ENCODE peak calls at places on chromosome 6, in eight cellular contexts. Z, T, H, P, G, Y, A and N are unnamed samples.

GRCh38 chr6:72374172-72374571 is 247.7 kb upstream of the KCNQ5 start:
- DNase-seq in G (no peak), Z (no peak), T (no peak), H (no peak), P (no peak), A (no peak), Y (no peak), N (no peak)

GRCh38 chr6:12592634-12593033 is 123.9 kb upstream of the PHACTR1 start:
- DNase-seq in G (no peak), P (no peak), Y (no peak), Z (no peak), A (peak), H (no peak), T (no peak), N (no peak)

GRCh38 chr6:125300992-125301434 is 754 bp downstream of the HDDC2 start:
- DNase-seq in H (peak), T (peak), A (no peak), Z (no peak), Y (no peak), P (no peak), G (no peak), N (no peak)

GRCh38 chr6:133623065-133623464 is 265.8 kb upstream of the TCF21 start:
- DNase-seq in P (no peak), H (peak), T (no peak), Y (peak), A (no peak), Z (no peak), G (no peak), N (no peak)

GRCh38 chr6:55874309-55874708 is 1.1 kb downstream of the BMP5 start:
- DNase-seq in A (no peak), Z (no peak), H (no peak), P (no peak), G (no peak), T (no peak), Y (no peak), N (no peak)

GRCh38 chr6:15247750-15248450 is 2.0 kb downstream of the JARID2 start:
- DNase-seq in H (peak), A (no peak), G (peak), T (no peak), Z (peak), Y (no peak), P (peak), N (peak)

GRCh38 chr6:111662192-111662793 is 56.6 kb upstream of the TRAF3IP2 start:
- DNase-seq in T (no peak), P (no peak), Y (no peak), H (peak), Z (no peak), A (no peak), G (no peak), N (no peak)

GRCh38 chr6:145206247-145206907 is 528.9 kb downstream of the EPM2A start:
- DNase-seq in H (peak), T (no peak), G (no peak), P (no peak), A (no peak), Z (no peak), Y (peak), N (no peak)

GRCh38 chr6:19804362-19805145 is 32.6 kb upstream of the ID4 start:
- DNase-seq in Y (peak), G (peak), T (peak), P (no peak), H (peak), A (peak), Z (peak), N (peak)